ENCODE peak calls at places on chromosomes 1 and 21, in five cellular contexts. Q is M059J; V is stimulated activated CD8-positive, alpha-beta memory T cell treated with anti-CD3 and anti-CD28 coated beads, Interleukin-15, amount 100 ng/mL, for 1 hour; I is BE2C; H is activated CD8-positive, alpha-beta memory T cell treated with anti-CD3 and anti-CD28 coated beads for 48 hours. S is an unnamed sample.

GRCh38 chr1:225677350-225678124 is 24.6 kb upstream of the ENAH start:
- DNase-seq in Q (no peak), H (no peak), I (no peak), V (no peak), S (no peak)

GRCh38 chr1:2799811-2800663 is 1.5 kb downstream of the TTC34 start:
- DNase-seq in Q (no peak), I (no peak), H (no peak), V (no peak), S (no peak)

GRCh38 chr1:94225845-94226244 is 11.5 kb downstream of the ARHGAP29 start:
- DNase-seq in V (no peak), I (no peak), Q (no peak), H (no peak), S (no peak)

GRCh38 chr1:174534789-174535188 is 87.0 kb downstream of the GPR52 start:
- DNase-seq in H (no peak), Q (peak), I (no peak), V (no peak), S (no peak)

GRCh38 chr21:38712076-38712475 is 93.7 kb upstream of the ETS2 start:
- DNase-seq in H (no peak), V (no peak), Q (peak), I (no peak), S (no peak)

GRCh38 chr1:119139393-119139792 is 1.1 kb downstream of the WARS2 start:
- DNase-seq in I (no peak), Q (no peak), V (no peak), H (no peak), S (peak)

GRCh38 chr1:202202500-202203168 is 9.0 kb downstream of the LGR6 start:
- DNase-seq in V (no peak), I (no peak), H (no peak), Q (no peak), S (no peak)

GRCh38 chr21:36038701-36039497 is 21.4 kb downstream of the SETD4 start:
- DNase-seq in V (no peak), I (no peak), Q (no peak), H (no peak), S (no peak)

GRCh38 chr1:53275566-53275965 is 37.2 kb upstream of the MAGOH start:
- DNase-seq in V (no peak), Q (no peak), H (no peak), I (no peak), S (no peak)

GRCh38 chr1:30976143-30976542 is 67.6 kb upstream of the SDC3 start:
- DNase-seq in Q (peak), V (no peak), H (no peak), I (no peak), S (no peak)

GRCh38 chr21:45074818-45075605 is 632 bp downstream of the ADARB1 start:
- DNase-seq in V (no peak), I (peak), H (no peak), Q (peak), S (peak)

GRCh38 chr1:172970186-172970585 is 80.6 kb downstream of the TNFSF18 start:
- DNase-seq in V (no peak), H (no peak), Q (peak), I (no peak), S (peak)

GRCh38 chr21:14356771-14357170 is 26.2 kb downstream of the HSPA13 start:
- DNase-seq in V (no peak), H (no peak), Q (no peak), I (no peak), S (no peak)

GRCh38 chr1:178664278-178664677 is 60.8 kb upstream of the RALGPS2 start:
- DNase-seq in V (no peak), Q (no peak), H (no peak), I (no peak), S (no peak)

GRCh38 chr1:27872802-27873665 is 690 bp downstream of the THEMIS2 start:
- DNase-seq in Q (peak), I (no peak), H (no peak), V (no peak), S (peak)

S was measured in activated naive CD8-positive, alpha-beta T cell treated with anti-CD3 and anti-CD28 coated beads for 36 hours.